ENCODE peak calls at places on chromosomes 3 and 15, in nine cellular contexts. B is GM23338, W is fibroblast of villous mesenchyme, V is psoas muscle, P is coronary artery, Z is cardiac fibroblast, Q is astrocyte of the spinal cord, I is choroid plexus epithelial cell, U is fibroblast of lung. E is an unnamed sample.

GRCh38 chr3:111238896-111239295 is 167.3 kb downstream of the NECTIN3 start:
- DNase-seq in B (no peak), W (no peak), V (no peak), P (no peak), Z (no peak), Q (no peak), I (no peak), U (no peak), E (no peak)

GRCh38 chr15:24823473-24823872 is 131.3 kb upstream of the SNRPN start:
- DNase-seq in B (peak; percentile 97), W (no peak), V (no peak), P (no peak), Z (peak; percentile 0), Q (no peak), I (no peak), U (no peak), E (no peak)

GRCh38 chr15:77985031-77985930 is 92.2 kb downstream of the TBC1D2B start:
- DNase-seq in B (no peak), W (no peak), V (no peak), P (no peak), Z (no peak), Q (no peak), I (no peak), U (no peak), E (no peak)

GRCh38 chr15:90097475-90097874 is 4.8 kb downstream of the IDH2 start:
- DNase-seq in B (no peak), W (peak; percentile 7), V (no peak), P (no peak), Z (no peak), Q (no peak), I (no peak), U (no peak), E (peak; percentile 6)

GRCh38 chr3:12255393-12255792 is 33.5 kb upstream of the PPARG start:
- DNase-seq in B (no peak), W (no peak), V (no peak), P (no peak), Z (no peak), Q (no peak), I (no peak), U (no peak), E (no peak)

GRCh38 chr3:134485075-134485536 is 679 bp downstream of the ANAPC13 start:
- DNase-seq in B (peak; percentile 38), W (peak; percentile 39), V (no peak), P (no peak), Z (peak; percentile 37), Q (no peak), I (peak; percentile 39), U (peak; percentile 28), E (no peak)

GRCh38 chr3:184031187-184031792 is at the start of gene HTR3D:
- DNase-seq in B (no peak), W (no peak), V (no peak), P (no peak), Z (no peak), Q (no peak), I (no peak), U (no peak), E (peak; percentile 13)

GRCh38 chr15:64134322-64134829 is 17.2 kb upstream of the SNX22 start:
- DNase-seq in B (no peak), W (peak; percentile 24), V (no peak), P (no peak), Z (peak; percentile 73), Q (peak; percentile 38), I (no peak), U (peak; percentile 53), E (no peak)

GRCh38 chr15:89665449-89666146 is 10.3 kb upstream of the KIF7 start:
- DNase-seq in B (peak; percentile 76), W (peak; percentile 78), V (peak; percentile 74), P (peak; percentile 81), Z (peak; percentile 68), Q (peak; percentile 49), I (peak; percentile 52), U (peak; percentile 71), E (peak; percentile 64)

GRCh38 chr15:97115764-97116075 is 785.2 kb downstream of the NR2F2 start:
- DNase-seq in B (no peak), W (no peak), V (no peak), P (no peak), Z (no peak), Q (no peak), I (no peak), U (no peak), E (no peak)

GRCh38 chr15:60423540-60423939 is 25.8 kb upstream of the ANXA2 start:
- DNase-seq in B (peak; percentile 77), W (peak; percentile 90), V (no peak), P (no peak), Z (peak; percentile 93), Q (peak; percentile 94), I (peak; percentile 96), U (peak; percentile 94), E (no peak)

GRCh38 chr3:97960561-97961275 is 11.5 kb downstream of the RIOX2 start:
- DNase-seq in B (no peak), W (no peak), V (no peak), P (no peak), Z (no peak), Q (no peak), I (no peak), U (no peak), E (no peak)

GRCh38 chr15:22979069-22979698 is 984 bp downstream of the CYFIP1 start:
- DNase-seq in B (peak; percentile 67), W (peak; percentile 44), V (peak; percentile 60), P (no peak), Z (peak; percentile 55), Q (peak; percentile 48), I (peak; percentile 57), U (peak; percentile 59), E (peak; percentile 81)

GRCh38 chr15:43187544-43188155 is 2.4 kb downstream of the CCNDBP1 start:
- DNase-seq in B (peak; percentile 74), W (peak; percentile 60), V (no peak), P (no peak), Z (peak; percentile 79), Q (peak; percentile 58), I (peak; percentile 86), U (peak; percentile 58), E (peak; percentile 67)

GRCh38 chr15:101088788-101089578 is 162.9 kb downstream of the CHSY1 start:
- DNase-seq in B (peak; percentile 75), W (peak; percentile 53), V (peak; percentile 78), P (no peak), Z (peak; percentile 67), Q (peak; percentile 50), I (peak; percentile 56), U (peak; percentile 20), E (peak; percentile 68)

GRCh38 chr3:128435058-128435457 is 31.6 kb downstream of the DNAJB8 start:
- DNase-seq in B (peak; percentile 40), W (no peak), V (no peak), P (no peak), Z (no peak), Q (no peak), I (no peak), U (no peak), E (no peak)

GRCh38 chr3:172068977-172069376 is 29.6 kb downstream of the FNDC3B start:
- DNase-seq in B (no peak), W (no peak), V (no peak), P (no peak), Z (no peak), Q (no peak), I (no peak), U (no peak), E (no peak)

GRCh38 chr15:81163961-81164800 is 30.1 kb downstream of the CFAP161 start:
- DNase-seq in B (no peak), W (peak; percentile 71), V (no peak), P (no peak), Z (peak; percentile 77), Q (peak; percentile 71), I (peak; percentile 93), U (peak; percentile 91), E (no peak)
- TF ChIP-seq CTCF in B (peak; percentile 53), W (peak; percentile 15), V (no peak), P (no peak), Z (peak; percentile 25), Q (no peak), I (peak; percentile 49), U (peak; percentile 14), E (no peak)

DNA sequence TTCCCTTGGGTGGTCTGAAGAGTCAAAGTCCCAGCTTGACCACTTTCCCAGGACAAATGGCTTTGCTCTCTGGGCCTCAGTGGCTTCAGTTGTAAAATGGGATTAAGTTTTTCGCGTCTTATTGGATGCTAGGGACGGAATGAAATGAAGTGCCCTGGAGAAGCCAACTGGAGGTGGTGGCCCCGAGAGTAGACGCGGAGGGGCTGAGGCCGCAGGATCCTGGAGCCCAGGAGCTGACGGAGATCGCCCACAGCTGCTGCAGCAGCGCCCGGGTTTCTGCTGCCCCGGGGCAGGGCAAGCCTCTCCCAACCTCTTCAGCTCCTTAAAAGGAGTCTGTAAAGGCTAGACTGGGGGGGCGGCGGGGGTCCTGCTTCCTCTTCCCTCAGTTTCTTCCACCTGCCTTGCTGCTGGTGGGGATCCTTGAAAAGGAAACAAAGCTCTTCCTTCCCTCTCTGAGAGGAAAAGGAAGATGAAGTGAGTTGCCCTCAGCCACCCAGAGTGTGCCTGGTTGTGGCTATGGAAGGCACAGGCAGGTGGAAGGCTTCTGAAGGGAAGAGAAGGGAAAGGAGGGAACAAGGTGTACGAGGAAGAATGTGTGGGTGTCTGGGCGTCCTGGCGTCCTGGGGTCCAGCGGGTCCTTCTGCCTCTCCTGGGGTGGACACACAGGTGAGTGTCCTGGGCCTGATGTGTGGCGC is 967 bp upstream of the BNC1 start:
- DNase-seq in B (peak; percentile 49), W (no peak), V (no peak), P (no peak), Z (no peak), Q (no peak), I (no peak), U (no peak), E (no peak)
- H3K4me3 ChIP-seq in B (peak overlapping the region; percentile 59), W (peak overlapping the region; percentile 56), V (no peak overlapping the region), P (no peak overlapping the region), Z (no peak overlapping the region), Q (no peak overlapping the region), I (peak overlapping the region; percentile 64), U (no peak overlapping the region), E (no peak overlapping the region)

GRCh38 chr3:123854905-123855304 is 29.2 kb downstream of the MYLK start:
- DNase-seq in B (no peak), W (no peak), V (no peak), P (no peak), Z (no peak), Q (no peak), I (no peak), U (no peak), E (no peak)
- TF ChIP-seq CTCF in B (no peak), W (no peak), V (no peak), P (no peak), Z (no peak), Q (no peak), I (no peak), U (no peak), E (no peak)

GRCh38 chr15:50234764-50235163 is 30.8 kb downstream of the HDC start:
- DNase-seq in B (no peak), W (peak; percentile 25), V (no peak), P (no peak), Z (no peak), Q (no peak), I (peak; percentile 62), U (no peak), E (no peak)

GRCh38 chr15:50235794-50236193 is 29.7 kb downstream of the HDC start:
- DNase-seq in B (no peak), W (peak; percentile 32), V (no peak), P (no peak), Z (peak; percentile 32), Q (no peak), I (peak; percentile 79), U (no peak), E (no peak)

GRCh38 chr15:50232791-50233190 is 32.7 kb downstream of the HDC start:
- DNase-seq in B (no peak), W (no peak), V (no peak), P (no peak), Z (no peak), Q (no peak), I (no peak), U (no peak), E (no peak)

GRCh38 chr15:50231761-50232160 is 33.8 kb downstream of the HDC start:
- DNase-seq in B (no peak), W (no peak), V (no peak), P (no peak), Z (no peak), Q (no peak), I (no peak), U (no peak), E (no peak)

GRCh38 chr15:50233192-50233736 is 32.3 kb downstream of the HDC start:
- DNase-seq in B (no peak), W (no peak), V (no peak), P (no peak), Z (no peak), Q (no peak), I (no peak), U (no peak), E (no peak)
- H3K4me3 ChIP-seq in B (no peak overlapping the region), W (no peak overlapping the region), V (no peak overlapping the region), P (no peak overlapping the region), Z (no peak overlapping the region), Q (no peak overlapping the region), I (no peak overlapping the region), U (no peak overlapping the region), E (no peak overlapping the region)

E was measured in NB4.